ENCODE peak calls at places on chromosomes 11 and 22, in seven cellular contexts. A is activated gamma-delta T cell treated with anti-CD3 and anti-CD28 coated beads, Interleukin-2, amount 50 U/mL, for 16 hours; L is OCI-LY7; R is anterior cingulate cortex; F is activated naive CD4-positive, alpha-beta T cell; J is mesendoderm; K is activated effector memory CD4-positive, alpha-beta T cell treated with Interleukin-2 at 50 U/mL for 16 hours. E is an unnamed sample.

GRCh38 chr11:73366265-73366610 is 10.0 kb upstream of the RELT start:
- DNase-seq in R (no peak), L (peak), F (no peak), K (peak), J (no peak), A (no peak), E (no peak)

GRCh38 chr11:61999141-61999975 is 31.9 kb upstream of the FTH1 start:
- DNase-seq in K (no peak), R (no peak), L (no peak), F (no peak), J (no peak), A (no peak), E (no peak)

GRCh38 chr11:5251746-5252145 is 2.1 kb upstream of the HBG1 start:
- DNase-seq in A (no peak), L (no peak), R (no peak), F (no peak), J (no peak), K (no peak), E (no peak)

GRCh38 chr11:61516675-61517516 is 8.3 kb downstream of the LRRC10B start:
- DNase-seq in K (peak), R (no peak), A (peak), F (peak), J (peak), L (peak), E (peak)

GRCh38 chr22:39558950-39559349 is 11.6 kb upstream of the CACNA1I start:
- DNase-seq in R (no peak), J (no peak), K (no peak), L (no peak), A (no peak), F (no peak), E (no peak)

GRCh38 chr11:32015435-32015834 is 75.4 kb upstream of the RCN1 start:
- DNase-seq in L (no peak), J (no peak), R (no peak), K (no peak), A (no peak), F (no peak), E (no peak)

GRCh38 chr11:73760066-73760679 is 701 bp downstream of the RAB6A start:
- DNase-seq in A (no peak), F (peak), K (peak), J (peak), L (peak), R (peak), E (no peak)

GRCh38 chr11:11247576-11247975 is 105.5 kb downstream of the CSNK2A3 start:
- DNase-seq in K (no peak), A (no peak), J (no peak), R (no peak), F (no peak), L (no peak), E (no peak)

GRCh38 chr11:38460901-38461300 is 1862.9 kb upstream of the RAG2 start:
- DNase-seq in K (no peak), L (no peak), F (no peak), J (no peak), R (no peak), A (no peak), E (no peak)

GRCh38 chr11:93123351-93123898 is 74.4 kb downstream of the SLC36A4 start:
- DNase-seq in F (no peak), J (no peak), K (no peak), L (no peak), A (no peak), R (no peak), E (no peak)

GRCh38 chr11:14967581-14968214 is 4.5 kb downstream of the CALCA start:
- DNase-seq in A (no peak), J (no peak), F (no peak), L (no peak), K (no peak), R (no peak), E (no peak)

GRCh38 chr11:95568236-95568635 is 221.3 kb downstream of the FAM76B start:
- DNase-seq in J (no peak), A (no peak), R (no peak), F (no peak), K (no peak), L (no peak), E (no peak)

GRCh38 chr11:71489311-71490043 is 36.5 kb downstream of the NADSYN1 start:
- DNase-seq in R (no peak), K (no peak), F (no peak), A (no peak), J (no peak), L (no peak), E (peak)

GRCh38 chr22:33913188-33913587 is 7.1 kb downstream of the LARGE1 start:
- DNase-seq in L (no peak), F (no peak), K (no peak), J (no peak), R (no peak), A (no peak), E (no peak)

GRCh38 chr11:78149646-78150045 is 10.2 kb upstream of the ALG8 start:
- DNase-seq in A (no peak), K (no peak), L (no peak), J (no peak), F (no peak), R (no peak), E (no peak)

GRCh38 chr11:6523253-6523652 is 26.2 kb downstream of the DNHD1 start:
- DNase-seq in K (no peak), J (peak), F (no peak), L (no peak), A (no peak), R (no peak), E (no peak)

GRCh38 chr22:25747245-25747944 is 5.4 kb downstream of the MYO18B start:
- DNase-seq in L (no peak), J (no peak), F (no peak), R (no peak), A (no peak), K (no peak), E (no peak)

GRCh38 chr11:128424867-128425285 is 162.5 kb downstream of the ETS1 start:
- DNase-seq in A (no peak), J (peak), R (no peak), L (no peak), K (no peak), F (no peak), E (no peak)

GRCh38 chr11:10323793-10324170 is 18.9 kb downstream of the ADM start:
- DNase-seq in J (no peak), A (no peak), F (no peak), L (no peak), R (no peak), K (no peak), E (no peak)

E was measured in activated T-helper 9 cell treated with anti-CD3 and anti-CD28 coated beads, Interleukin-2, amount 50 U/mL, for 16 hours.